ENCODE peak calls at places on chromosome 20, in seven cellular contexts. H is stimulated activated CD4-positive, alpha-beta T cell treated with anti-CD3 and anti-CD28 coated beads, Interleukin-4, amount 100 ng/mL, for 4 hours; G is HL-60; U is astrocyte; Z is ACHN; F is neural crest cell; Y is kidney. I is an unnamed sample.

GRCh38 chr20:57708694-57709673 is 831 bp downstream of the PMEPA1 start:
- DNase-seq in Z (no peak), F (no peak), H (peak), U (no peak), G (no peak), Y (peak), I (peak)

GRCh38 chr20:44648579-44648978 is 2.9 kb downstream of the ADA start:
- DNase-seq in Y (peak), F (no peak), G (no peak), U (no peak), H (no peak), Z (no peak), I (no peak)

GRCh38 chr20:34437330-34437986 is 74.4 kb downstream of the ITCH start:
- DNase-seq in U (peak), G (no peak), F (no peak), Z (no peak), H (no peak), Y (no peak), I (no peak)

GRCh38 chr20:21125072-21125848 is 622 bp upstream of the KIZ start:
- DNase-seq in F (peak), G (no peak), Z (peak), U (peak), H (no peak), Y (no peak), I (peak)

GRCh38 chr20:32040142-32040953 is 11.7 kb upstream of the HCK start:
- DNase-seq in H (no peak), U (no peak), Z (no peak), F (no peak), G (peak), Y (no peak), I (no peak)

GRCh38 chr20:48718914-48719578 is 108.8 kb downstream of the PREX1 start:
- DNase-seq in F (no peak), G (no peak), Y (no peak), H (peak), Z (no peak), U (no peak), I (no peak)

GRCh38 chr20:50191065-50191565 is 485 bp downstream of the CEBPB start:
- DNase-seq in Z (peak), G (peak), F (no peak), H (peak), U (no peak), Y (no peak), I (no peak)

GRCh38 chr20:63312690-63313348 is 19.8 kb downstream of the COL20A1 start:
- DNase-seq in G (no peak), H (no peak), Y (peak), F (no peak), Z (no peak), U (no peak), I (no peak)

GRCh38 chr20:7274870-7275269 is 507.4 kb downstream of the BMP2 start:
- DNase-seq in U (no peak), H (no peak), G (no peak), Z (no peak), F (no peak), Y (no peak), I (no peak)

GRCh38 chr20:59736366-59736765 is 132.0 kb downstream of the PHACTR3 start:
- DNase-seq in F (no peak), H (no peak), U (no peak), G (no peak), Z (no peak), Y (no peak), I (no peak)

GRCh38 chr20:58829531-58829941 is 21.2 kb downstream of the GNAS-AS1 start:
- DNase-seq in G (no peak), H (no peak), Z (no peak), F (no peak), Y (no peak), U (peak), I (no peak)

GRCh38 chr20:46037036-46037435 is 8.0 kb downstream of the SLC12A5 start:
- DNase-seq in G (no peak), F (no peak), H (no peak), Z (no peak), U (no peak), Y (peak), I (no peak)

GRCh38 chr20:7113577-7114466 is 346.3 kb downstream of the BMP2 start:
- DNase-seq in F (peak), G (no peak), Z (peak), Y (no peak), H (no peak), U (peak), I (peak)

GRCh38 chr20:60648556-60648955 is 603.5 kb upstream of the CDH4 start:
- DNase-seq in Y (no peak), U (no peak), F (no peak), H (no peak), Z (no peak), G (no peak), I (no peak)

GRCh38 chr20:53247460-53248103 is 275.4 kb downstream of the TSHZ2 start:
- DNase-seq in U (peak), Y (no peak), H (no peak), F (no peak), Z (no peak), G (no peak), I (no peak)

GRCh38 chr20:21046413-21047070 is 59.6 kb downstream of the LINC00237 start:
- DNase-seq in F (no peak), Z (no peak), Y (no peak), U (no peak), G (no peak), H (no peak), I (no peak)

GRCh38 chr20:35776513-35777101 is 4.8 kb downstream of the PHF20 start:
- DNase-seq in Z (no peak), Y (no peak), F (no peak), G (no peak), H (no peak), U (peak), I (peak)

GRCh38 chr20:25057234-25058050 is 497 bp downstream of the ACSS1 start:
- DNase-seq in F (peak), Y (peak), G (no peak), U (no peak), Z (peak), H (peak), I (peak)

GRCh38 chr20:5364136-5364821 is 47.5 kb upstream of the PROKR2 start:
- DNase-seq in Y (no peak), H (no peak), U (no peak), G (no peak), Z (peak), F (no peak), I (no peak)

I was measured in HAP-1.